ENCODE peak calls at places on chromosomes 1 and 21, in nine cellular contexts. W is Panc1, I is heart left ventricle, J is fibroblast of lung, T is transverse colon, K is SK-N-SH, O is stomach, F is Peyer's patch, D is tibial artery. U is an unnamed sample.
A peak's percentile ranks its signal among the peaks of the same experiment; 100 is the strongest.

GRCh38 chr1:100313382-100313781 is 38.9 kb upstream of the CDC14A start:
- DNase-seq in W (no peak), I (no peak), J (no peak), T (no peak), K (no peak), O (no peak), F (no peak), D (no peak), U (no peak)

GRCh38 chr1:168112673-168113305 is 23.9 kb downstream of the GPR161 start:
- DNase-seq in W (no peak), I (no peak), J (peak; percentile 49), T (no peak), K (no peak), O (no peak), F (no peak), D (no peak), U (peak; percentile 77)

GRCh38 chr1:931380-932177 is 7.9 kb downstream of the SAMD11 start:
- DNase-seq in W (no peak), I (no peak), J (no peak), T (no peak), K (no peak), O (no peak), F (no peak), D (no peak), U (no peak)

GRCh38 chr1:15413563-15414449 is 4.1 kb downstream of the EFHD2 start:
- DNase-seq in W (no peak), I (no peak), J (no peak), T (peak; percentile 71), K (no peak), O (no peak), F (no peak), D (no peak), U (no peak)

GRCh38 chr21:36773111-36773510 is 74.2 kb downstream of the SIM2 start:
- DNase-seq in W (no peak), I (peak; percentile 81), J (peak; percentile 86), T (peak; percentile 82), K (no peak), O (peak; percentile 96), F (peak; percentile 76), D (peak; percentile 81), U (peak; percentile 41)

GRCh38 chr1:59089343-59089742 is 207.6 kb upstream of the FGGY start:
- DNase-seq in W (no peak), I (no peak), J (peak; percentile 37), T (no peak), K (no peak), O (no peak), F (no peak), D (no peak), U (no peak)

GRCh38 chr1:29473167-29473855 is 237.0 kb downstream of the PTPRU start:
- DNase-seq in W (no peak), I (no peak), J (no peak), T (no peak), K (peak; percentile 53), O (peak; percentile 8), F (no peak), D (peak; percentile 27), U (no peak)

GRCh38 chr1:59008599-59009347 is 224.9 kb upstream of the JUN start:
- DNase-seq in W (no peak), I (no peak), J (no peak), T (no peak), K (no peak), O (no peak), F (no peak), D (no peak), U (peak; percentile 57)

GRCh38 chr1:161440312-161440894 is 64.9 kb upstream of the FCGR2A start:
- DNase-seq in W (no peak), I (peak; percentile 65), J (peak; percentile 51), T (peak; percentile 68), K (peak; percentile 92), O (peak; percentile 48), F (peak; percentile 76), D (no peak), U (no peak)

GRCh38 chr1:99648107-99648506 is 2.2 kb downstream of the PALMD start:
- DNase-seq in W (no peak), I (peak; percentile 83), J (no peak), T (no peak), K (peak; percentile 19), O (no peak), F (no peak), D (no peak), U (no peak)

GRCh38 chr1:57553666-57554065 is 129.8 kb upstream of the DAB1 start:
- DNase-seq in W (no peak), I (no peak), J (no peak), T (no peak), K (no peak), O (no peak), F (no peak), D (no peak), U (no peak)
- H3K27ac ChIP-seq in W (no peak overlapping the region), I (no peak overlapping the region), J (no peak overlapping the region), T (no peak overlapping the region), K (no peak overlapping the region), O (no peak overlapping the region), F (no peak overlapping the region), D (no peak overlapping the region), U (no peak overlapping the region)

GRCh38 chr1:147089457-147089856 is 82.8 kb downstream of the PRKAB2 start:
- DNase-seq in W (no peak), I (no peak), J (no peak), T (no peak), K (no peak), O (no peak), F (no peak), D (no peak), U (no peak)
- TF ChIP-seq CTCF in W (no peak), I (no peak), J (no peak), T (no peak), K (no peak), O (no peak), F (no peak), D (no peak), U (no peak)

GRCh38 chr21:46120301-46121285 is 22.7 kb downstream of the COL6A2 start:
- DNase-seq in W (no peak), I (peak; percentile 15), J (no peak), T (no peak), K (peak; percentile 35), O (no peak), F (no peak), D (peak; percentile 64), U (no peak)

GRCh38 chr21:46121286-46122221 is 23.6 kb downstream of the COL6A2 start:
- DNase-seq in W (no peak), I (peak; percentile 17), J (no peak), T (peak; percentile 6), K (peak; percentile 23), O (peak; percentile 19), F (peak; percentile 34), D (peak; percentile 64), U (no peak)

GRCh38 chr21:46122758-46123683 is 25.1 kb downstream of the COL6A2 start:
- DNase-seq in W (no peak), I (peak; percentile 12), J (no peak), T (peak; percentile 5), K (peak; percentile 21), O (no peak), F (peak; percentile 11), D (peak; percentile 54), U (no peak)

GRCh38 chr21:46124083-46124925 is 26.4 kb downstream of the COL6A2 start:
- DNase-seq in W (no peak), I (peak; percentile 12), J (no peak), T (no peak), K (peak; percentile 20), O (peak; percentile 21), F (peak; percentile 34), D (peak; percentile 64), U (no peak)

GRCh38 chr21:46122241-46122671 is 24.3 kb downstream of the COL6A2 start:
- DNase-seq in W (no peak), I (peak; percentile 15), J (peak; percentile 71), T (peak; percentile 6), K (no peak), O (peak; percentile 24), F (no peak), D (peak; percentile 66), U (peak; percentile 84)
- H3K36me3 ChIP-seq in W (no peaks in the 10 kb centered on the region), I (peaks cover 35% of the 10 kb centered on the region), J (peaks cover 79% of the 10 kb centered on the region), T (peaks cover 37% of the 10 kb centered on the region), K (peaks cover 3% of the 10 kb centered on the region), O (peaks cover 95% of the 10 kb centered on the region), F (peaks cover 56% of the 10 kb centered on the region), D (peaks cover 91% of the 10 kb centered on the region), U (peaks cover 93% of the 10 kb centered on the region)

GRCh38 chr1:223831755-223832636 is 13.8 kb downstream of the TP53BP2 start:
- DNase-seq in W (no peak), I (no peak), J (peak; percentile 74), T (no peak), K (peak; percentile 19), O (no peak), F (no peak), D (no peak), U (no peak)
- H3K27ac ChIP-seq in W (peak overlapping the region; percentile 44), I (peak overlapping the region; percentile 4), J (peak overlapping the region; percentile 84), T (peak overlapping the region; percentile 54), K (peak overlapping the region; percentile 98), O (peak overlapping the region; percentile 62), F (peak overlapping the region; percentile 12), D (peak overlapping the region; percentile 58), U (peak overlapping the region; percentile 72)

GRCh38 chr1:94236021-94236491 is 1.3 kb downstream of the ARHGAP29 start:
- DNase-seq in W (no peak), I (no peak), J (peak; percentile 34), T (no peak), K (peak; percentile 22), O (no peak), F (no peak), D (no peak), U (no peak)

GRCh38 chr1:94236630-94237290 is 624 bp downstream of the ARHGAP29 start:
- DNase-seq in W (no peak), I (peak; percentile 50), J (peak; percentile 59), T (peak; percentile 40), K (no peak), O (peak; percentile 50), F (peak; percentile 49), D (peak; percentile 69), U (no peak)

GRCh38 chr1:94235189-94236020 is 2.0 kb downstream of the ARHGAP29 start:
- DNase-seq in W (no peak), I (no peak), J (no peak), T (no peak), K (no peak), O (no peak), F (no peak), D (no peak), U (no peak)

GRCh38 chr1:94239796-94240195 is 2.4 kb upstream of the ARHGAP29 start:
- DNase-seq in W (no peak), I (no peak), J (no peak), T (no peak), K (no peak), O (no peak), F (no peak), D (no peak), U (no peak)

GRCh38 chr1:94237291-94238226 is at the start of gene ARHGAP29:
- DNase-seq in W (no peak), I (peak; percentile 91), J (peak; percentile 44), T (peak; percentile 83), K (peak; percentile 96), O (peak; percentile 88), F (peak; percentile 80), D (peak; percentile 91), U (peak; percentile 74)
- TF ChIP-seq CTCF in W (no peak), I (no peak), J (no peak), T (no peak), K (no peak), O (peak; percentile 1), F (no peak), D (no peak), U (peak; percentile 20)

U was measured in brain microvascular endothelial cell.